ENCODE peak calls at places on chromosomes 12 and 14, in ten cellular contexts. E, S, N, I, U, Q, Y, G, H and V are unnamed samples.

GRCh38 chr14:59150990-59151389 is 37.5 kb upstream of the DAAM1 start:
- DNase-seq in H (no peak), E (no peak), Y (no peak), Q (no peak), I (no peak), N (no peak), S (no peak), U (peak), G (no peak), V (no peak)

GRCh38 chr12:79877246-79877645 is 57.7 kb downstream of the PPP1R12A start:
- DNase-seq in U (no peak), I (no peak), E (no peak), Q (no peak), S (no peak), N (no peak), G (no peak), Y (no peak), H (no peak), V (no peak)

GRCh38 chr14:89025581-89026236 is 201.3 kb downstream of the TTC8 start:
- DNase-seq in I (no peak), U (no peak), N (no peak), E (no peak), G (no peak), Q (no peak), Y (no peak), S (no peak), H (no peak), V (peak)

GRCh38 chr12:29131539-29131938 is 17.5 kb upstream of the FAR2 start:
- DNase-seq in N (no peak), U (no peak), I (peak), H (peak), E (no peak), S (no peak), Q (no peak), G (no peak), Y (peak), V (peak)

GRCh38 chr12:125387206-125387605 is 322.0 kb downstream of the AACS start:
- DNase-seq in U (no peak), E (no peak), G (no peak), Q (no peak), H (no peak), I (no peak), N (no peak), S (no peak), Y (no peak), V (no peak)

GRCh38 chr12:82608706-82609105 is 78.0 kb upstream of the TMTC2 start:
- DNase-seq in E (no peak), I (peak), Q (no peak), Y (no peak), H (peak), N (no peak), S (no peak), G (no peak), U (no peak), V (peak)

GRCh38 chr12:7769999-7770398 is 5.0 kb downstream of the NANOGNB start:
- DNase-seq in S (no peak), N (no peak), H (no peak), Q (no peak), U (no peak), I (no peak), G (no peak), Y (no peak), E (no peak), V (no peak)

GRCh38 chr14:71692496-71692895 is 239.7 kb upstream of the RGS6 start:
- DNase-seq in I (peak), G (no peak), N (no peak), U (no peak), H (peak), E (no peak), Q (no peak), S (no peak), Y (no peak), V (peak)

GRCh38 chr12:91744613-91745012 is 401.0 kb downstream of the BTG1 start:
- DNase-seq in G (peak), N (no peak), E (no peak), S (no peak), Q (no peak), Y (no peak), I (no peak), U (no peak), H (no peak), V (no peak)

GRCh38 chr12:24404086-24404815 is 454.8 kb upstream of the SOX5 start:
- DNase-seq in U (no peak), E (no peak), Y (peak), G (no peak), S (peak), I (no peak), Q (no peak), N (no peak), H (no peak), V (peak)

GRCh38 chr12:24044973-24045703 is 95.7 kb upstream of the SOX5 start:
- DNase-seq in Y (no peak), I (no peak), H (no peak), E (no peak), U (no peak), S (no peak), N (no peak), Q (no peak), G (no peak), V (no peak)

GRCh38 chr14:54794796-54795195 is 107.8 kb downstream of the GCH1 start:
- DNase-seq in E (no peak), N (no peak), Q (no peak), I (no peak), Y (no peak), G (no peak), S (no peak), U (no peak), H (no peak), V (no peak)

GRCh38 chr12:108447168-108447840 is 67.8 kb upstream of the FICD start:
- DNase-seq in S (no peak), Q (no peak), I (peak), N (no peak), Y (no peak), E (no peak), U (no peak), G (no peak), H (no peak), V (peak)

GRCh38 chr12:56487448-56488040 is 417 bp downstream of the GLS2 start:
- DNase-seq in Y (no peak), S (no peak), H (peak), Q (peak), E (no peak), N (no peak), U (peak), G (peak), I (no peak), V (no peak)

GRCh38 chr12:11839093-11839641 is 189.7 kb downstream of the ETV6 start:
- DNase-seq in S (no peak), E (no peak), H (peak), G (no peak), N (no peak), Y (no peak), Q (peak), U (no peak), I (peak), V (no peak)